ENCODE peak calls at places on chromosomes 4 and X, in eight cellular contexts. G, K, Q, Y, I, U, O and H are unnamed samples.

GRCh38 chr4:38154681-38155588 is 194.7 kb downstream of the PTTG2 start:
- DNase-seq in G (no peak), K (no peak), Q (no peak), Y (peak; percentile 84), I (peak; percentile 85), U (no peak), O (no peak), H (no peak)

GRCh38 chr4:23789765-23790164 is 100.1 kb downstream of the PPARGC1A start:
- DNase-seq in G (no peak), K (peak; percentile 81), Q (peak; percentile 28), Y (no peak), I (no peak), U (no peak), O (no peak), H (no peak)

GRCh38 chr4:99383833-99384392 is 31.4 kb upstream of the ADH1C start:
- DNase-seq in G (no peak), K (peak; percentile 50), Q (no peak), Y (no peak), I (no peak), U (no peak), O (no peak), H (no peak)

GRCh38 chrX:19823031-19823430 is 64.4 kb downstream of the SH3KBP1 start:
- DNase-seq in G (no peak), K (no peak), Q (peak; percentile 3), Y (no peak), I (no peak), U (no peak), O (no peak), H (no peak)

GRCh38 chr4:52110171-52110570 is 59.1 kb downstream of the SPATA18 start:
- DNase-seq in G (no peak), K (no peak), Q (no peak), Y (no peak), I (no peak), U (no peak), O (no peak), H (no peak)

GRCh38 chr4:10006604-10007435 is 14.5 kb downstream of the SLC2A9 start:
- DNase-seq in G (no peak), K (peak; percentile 35), Q (peak; percentile 83), Y (peak; percentile 90), I (peak; percentile 82), U (no peak), O (peak; percentile 43), H (no peak)

GRCh38 chr4:158769175-158769831 is 477 bp downstream of the FNIP2 start:
- DNase-seq in G (peak; percentile 33), K (no peak), Q (no peak), Y (peak; percentile 45), I (peak; percentile 37), U (no peak), O (peak; percentile 14), H (peak; percentile 30)

GRCh38 chr4:151459380-151459779 is 50.4 kb downstream of the FHIP1A start:
- DNase-seq in G (no peak), K (no peak), Q (no peak), Y (no peak), I (no peak), U (no peak), O (no peak), H (no peak)

GRCh38 chr4:133600008-133600407 is 450.9 kb downstream of the PCDH10 start:
- DNase-seq in G (no peak), K (no peak), Q (no peak), Y (no peak), I (no peak), U (no peak), O (no peak), H (no peak)

GRCh38 chr4:113596396-113596795 is 165.1 kb downstream of the CAMK2D start:
- DNase-seq in G (no peak), K (no peak), Q (no peak), Y (no peak), I (no peak), U (no peak), O (no peak), H (no peak)

GRCh38 chr4:169663894-169664293 is 43.5 kb downstream of the CLCN3 start:
- DNase-seq in G (no peak), K (peak; percentile 68), Q (peak; percentile 22), Y (no peak), I (no peak), U (peak; percentile 3), O (no peak), H (no peak)

GRCh38 chr4:60201052-60201673 is 999.0 kb upstream of the ADGRL3 start:
- DNase-seq in G (peak; percentile 38), K (peak; percentile 14), Q (peak; percentile 24), Y (peak; percentile 44), I (peak; percentile 13), U (peak; percentile 66), O (peak; percentile 7), H (peak; percentile 26)

GRCh38 chr4:138445098-138445497 is 202.9 kb upstream of the SLC7A11 start:
- DNase-seq in G (no peak), K (peak; percentile 42), Q (no peak), Y (no peak), I (no peak), U (no peak), O (no peak), H (no peak)

GRCh38 chr4:6908397-6909112 is 1.1 kb upstream of the TBC1D14 start:
- DNase-seq in G (no peak), K (peak; percentile 49), Q (no peak), Y (no peak), I (no peak), U (no peak), O (no peak), H (no peak)

GRCh38 chr4:120843840-120844527 is 78.5 kb downstream of the PRDM5 start:
- DNase-seq in G (no peak), K (no peak), Q (no peak), Y (peak; percentile 62), I (peak; percentile 58), U (peak; percentile 54), O (no peak), H (no peak)

GRCh38 chr4:108637856-108638255 is 12.5 kb upstream of the OSTC start:
- DNase-seq in G (no peak), K (no peak), Q (no peak), Y (no peak), I (no peak), U (no peak), O (no peak), H (no peak)
- TF ChIP-seq CTCF in G (no peak), K (peak; percentile 10), Q (no peak), Y (no peak), I (no peak), U (peak; percentile 14), O (no peak), H (no peak)

GRCh38 chrX:71999535-71999934 is 88.9 kb downstream of the NHSL2 start:
- DNase-seq in G (no peak), K (no peak), Q (no peak), Y (no peak), I (no peak), U (no peak), O (no peak), H (no peak)

GRCh38 chrX:72001471-72001870 is 90.8 kb downstream of the NHSL2 start:
- DNase-seq in G (no peak), K (no peak), Q (no peak), Y (no peak), I (no peak), U (no peak), O (no peak), H (no peak)

GRCh38 chrX:71996826-71997225 is 86.2 kb downstream of the NHSL2 start:
- DNase-seq in G (no peak), K (no peak), Q (no peak), Y (no peak), I (no peak), U (peak; percentile 71), O (no peak), H (no peak)

GRCh38 chrX:71997320-71997719 is 86.7 kb downstream of the NHSL2 start:
- DNase-seq in G (no peak), K (no peak), Q (no peak), Y (no peak), I (no peak), U (no peak), O (no peak), H (no peak)

DNA sequence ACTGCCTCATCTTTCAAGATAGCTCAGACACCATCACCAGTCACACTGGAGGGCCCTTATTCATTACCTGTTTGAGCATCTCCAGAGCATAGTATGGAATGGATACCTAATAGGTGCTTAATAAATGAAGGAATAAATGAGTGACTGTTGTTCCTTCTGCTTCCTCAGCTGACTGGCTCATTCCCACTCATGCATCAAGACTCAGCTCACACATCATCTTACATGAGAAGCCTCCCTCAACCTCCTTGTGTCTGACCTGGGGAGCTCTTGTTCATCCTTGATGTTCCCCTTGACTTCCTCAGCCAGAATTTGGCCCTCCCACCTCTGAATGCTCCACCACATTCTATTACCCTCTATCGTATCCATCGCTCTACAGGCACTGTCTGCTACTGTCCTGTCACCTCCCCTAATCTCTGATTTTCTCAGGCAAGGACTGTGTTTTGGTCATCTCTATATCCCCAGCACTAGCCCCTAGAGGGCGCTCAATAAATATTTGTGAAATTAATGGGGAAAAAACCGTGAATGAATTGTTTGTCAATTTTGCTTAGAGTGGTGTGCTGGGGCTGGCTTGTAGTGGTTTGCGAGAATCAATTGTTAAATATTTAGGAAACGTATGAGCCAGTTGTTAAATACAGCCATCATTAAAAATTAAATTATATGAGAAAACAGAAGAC is 88.3 kb downstream of the NHSL2 start:
- DNase-seq in G (no peak), K (no peak), Q (peak; percentile 12), Y (no peak), I (no peak), U (peak; percentile 49), O (no peak), H (no peak)
- TF ChIP-seq CTCF in G (peak; percentile 67), K (peak; percentile 62), Q (peak; percentile 43), Y (peak; percentile 51), I (peak; percentile 42), U (peak; percentile 70), O (peak; percentile 74), H (peak; percentile 69)

DNA sequence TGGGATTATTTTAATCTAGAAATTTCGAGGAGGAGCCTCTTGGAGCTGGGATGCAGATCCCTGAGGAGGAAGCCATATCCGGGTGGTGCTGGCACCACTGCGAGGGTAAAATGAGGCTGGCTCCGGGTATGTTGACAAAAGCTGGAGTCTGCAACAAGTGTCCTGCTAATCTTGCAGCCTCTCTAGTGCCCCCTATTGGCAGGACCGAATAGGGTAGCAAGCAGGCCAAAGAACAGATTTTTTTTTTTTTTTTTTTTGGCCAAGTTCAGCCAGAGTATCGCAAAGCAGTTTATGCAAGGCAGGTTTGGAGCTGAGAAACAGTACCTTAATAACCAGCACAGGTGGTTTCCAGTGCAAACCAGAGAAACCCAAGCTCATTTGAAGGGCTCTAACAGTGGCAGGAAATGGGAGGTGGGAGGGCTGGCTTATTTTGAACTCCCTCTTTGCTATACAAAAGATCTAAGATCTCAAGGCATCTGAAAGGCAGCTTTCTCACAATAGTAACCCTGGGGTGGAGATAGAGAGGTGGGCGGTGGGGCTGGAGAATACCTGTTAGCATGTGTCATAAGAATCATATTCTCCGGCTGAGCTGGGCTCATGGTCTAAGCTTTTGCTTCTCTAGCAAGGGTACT is 38.2 kb upstream of the OCIAD2 start:
- DNase-seq in G (no peak), K (no peak), Q (peak; percentile 3), Y (peak; percentile 65), I (peak; percentile 22), U (peak; percentile 48), O (no peak), H (no peak)
- TF ChIP-seq CTCF in G (peak; percentile 32), K (peak; percentile 28), Q (peak; percentile 42), Y (no peak), I (peak; percentile 30), U (peak; percentile 59), O (peak; percentile 66), H (peak; percentile 50)

DNA sequence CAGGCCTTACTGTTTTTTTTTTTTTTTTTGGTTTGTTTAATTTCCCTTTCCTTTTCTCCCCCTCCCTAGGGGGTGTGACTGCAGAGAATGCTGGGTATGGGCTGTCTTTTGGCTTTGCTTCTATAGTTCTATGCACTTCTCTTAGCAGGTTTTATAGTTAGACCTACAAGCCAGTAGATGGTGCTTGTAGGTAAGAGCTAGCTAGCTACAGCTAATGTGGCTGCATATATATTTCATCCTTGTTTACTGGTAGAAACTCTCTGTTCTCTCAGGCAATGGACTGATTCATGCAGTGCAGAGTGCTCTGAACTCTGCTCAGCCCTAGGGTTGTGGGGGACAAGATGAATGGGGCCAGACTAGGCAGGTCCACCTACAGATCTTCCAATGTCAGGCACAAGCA is 246.4 kb downstream of the SH2D1A start:
- DNase-seq in G (no peak), K (no peak), Q (no peak), Y (no peak), I (no peak), U (no peak), O (no peak), H (no peak)
- TF ChIP-seq CTCF in G (no peak), K (no peak), Q (no peak), Y (no peak), I (no peak), U (no peak), O (no peak), H (no peak)